ENCODE peak calls at places on chromosomes 5 and 9, in eight cellular contexts. One of them, this sample, is unnamed.

GRCh38 chr5:33379757-33380156 is 61.0 kb upstream of the TARS1 start:
- DNase-seq in HepG2: no peak
- DNase-seq in HTR-8/SVneo: no peak
- DNase-seq in stimulated activated CD4-positive, alpha-beta T cell treated with anti-CD3 and anti-CD28 coated beads, Interleukin-1b, Interleukin-23, amount 100 ng/mL, for 1 hour: no peak
- DNase-seq in hepatocyte: peak; percentile 20
- DNase-seq in NAMALWA: peak; percentile 35
- DNase-seq in HCT116: peak; percentile 23
- DNase-seq in HEK293T: peak; percentile 10
- DNase-seq in this sample: no peak

GRCh38 chr9:83544002-83544698 is 5.9 kb upstream of the FRMD3 start:
- DNase-seq in HepG2: peak; percentile 75
- DNase-seq in HTR-8/SVneo: no peak
- DNase-seq in stimulated activated CD4-positive, alpha-beta T cell treated with anti-CD3 and anti-CD28 coated beads, Interleukin-1b, Interleukin-23, amount 100 ng/mL, for 1 hour: no peak
- DNase-seq in hepatocyte: peak; percentile 80
- DNase-seq in NAMALWA: peak; percentile 66
- DNase-seq in HCT116: peak; percentile 42
- DNase-seq in HEK293T: peak; percentile 57
- DNase-seq in this sample: no peak

GRCh38 chr9:108708448-108708847 is 147.3 kb downstream of the ACTL7B start:
- DNase-seq in HepG2: no peak
- DNase-seq in HTR-8/SVneo: no peak
- DNase-seq in stimulated activated CD4-positive, alpha-beta T cell treated with anti-CD3 and anti-CD28 coated beads, Interleukin-1b, Interleukin-23, amount 100 ng/mL, for 1 hour: no peak
- DNase-seq in hepatocyte: no peak
- DNase-seq in NAMALWA: no peak
- DNase-seq in HCT116: no peak
- DNase-seq in HEK293T: no peak
- DNase-seq in this sample: no peak

GRCh38 chr9:65420771-65421170 is 135.8 kb upstream of the FOXD4L5 start:
- DNase-seq in HepG2: no peak
- DNase-seq in HTR-8/SVneo: no peak
- DNase-seq in stimulated activated CD4-positive, alpha-beta T cell treated with anti-CD3 and anti-CD28 coated beads, Interleukin-1b, Interleukin-23, amount 100 ng/mL, for 1 hour: no peak
- DNase-seq in hepatocyte: no peak
- DNase-seq in NAMALWA: no peak
- DNase-seq in HCT116: no peak
- DNase-seq in HEK293T: no peak
- DNase-seq in this sample: no peak

GRCh38 chr5:55441107-55441771 is 93.5 kb downstream of the PLPP1 start:
- DNase-seq in HepG2: no peak
- DNase-seq in HTR-8/SVneo: no peak
- DNase-seq in stimulated activated CD4-positive, alpha-beta T cell treated with anti-CD3 and anti-CD28 coated beads, Interleukin-1b, Interleukin-23, amount 100 ng/mL, for 1 hour: no peak
- DNase-seq in hepatocyte: no peak
- DNase-seq in NAMALWA: no peak
- DNase-seq in HCT116: no peak
- DNase-seq in HEK293T: no peak
- DNase-seq in this sample: no peak

GRCh38 chr9:91689006-91689405 is 261.0 kb downstream of the ROR2 start:
- DNase-seq in HepG2: no peak
- DNase-seq in HTR-8/SVneo: no peak
- DNase-seq in stimulated activated CD4-positive, alpha-beta T cell treated with anti-CD3 and anti-CD28 coated beads, Interleukin-1b, Interleukin-23, amount 100 ng/mL, for 1 hour: no peak
- DNase-seq in hepatocyte: no peak
- DNase-seq in NAMALWA: no peak
- DNase-seq in HCT116: no peak
- DNase-seq in HEK293T: no peak
- DNase-seq in this sample: no peak

GRCh38 chr5:54148062-54148461 is 162.3 kb downstream of the ARL15 start:
- DNase-seq in HepG2: no peak
- DNase-seq in HTR-8/SVneo: no peak
- DNase-seq in stimulated activated CD4-positive, alpha-beta T cell treated with anti-CD3 and anti-CD28 coated beads, Interleukin-1b, Interleukin-23, amount 100 ng/mL, for 1 hour: no peak
- DNase-seq in hepatocyte: no peak
- DNase-seq in NAMALWA: peak; percentile 50
- DNase-seq in HCT116: no peak
- DNase-seq in HEK293T: no peak
- DNase-seq in this sample: no peak

GRCh38 chr5:133403741-133404364 is 208.5 kb downstream of the FSTL4 start:
- DNase-seq in HepG2: no peak
- DNase-seq in HTR-8/SVneo: no peak
- DNase-seq in stimulated activated CD4-positive, alpha-beta T cell treated with anti-CD3 and anti-CD28 coated beads, Interleukin-1b, Interleukin-23, amount 100 ng/mL, for 1 hour: no peak
- DNase-seq in hepatocyte: no peak
- DNase-seq in NAMALWA: no peak
- DNase-seq in HCT116: no peak
- DNase-seq in HEK293T: no peak
- DNase-seq in this sample: no peak

This sample was measured in esophagus squamous epithelium.